ENCODE peak calls at places on chromosomes 1 and 21, in ten cellular contexts. Q is body of pancreas, S is HCT116, B is astrocyte, X is choroid plexus epithelial cell, N is endothelial cell, A is BJ, U is ovary, W is GM10248, C is fibroblast of the aortic adventitia. E is an unnamed sample.

GRCh38 chr1:226061793-226062557 is 541 bp upstream of the H3-3A start:
- DNase-seq in Q (peak; percentile 83), S (no peak), B (peak; percentile 56), X (peak; percentile 71), N (peak; percentile 84), A (no peak), U (peak; percentile 87), W (peak; percentile 62), C (peak; percentile 66), E (peak; percentile 92)

GRCh38 chr21:15190412-15190811 is 125.6 kb upstream of the NRIP1 start:
- DNase-seq in Q (no peak), S (no peak), B (no peak), X (no peak), N (no peak), A (no peak), U (no peak), W (no peak), C (no peak), E (no peak)

GRCh38 chr1:57019240-57019805 is 53.5 kb upstream of the C8B start:
- DNase-seq in Q (no peak), S (no peak), B (no peak), X (no peak), N (no peak), A (no peak), U (no peak), W (no peak), C (no peak), E (no peak)

GRCh38 chr1:37841652-37842051 is 17.7 kb downstream of the MTF1 start:
- DNase-seq in Q (no peak), S (no peak), B (no peak), X (no peak), N (no peak), A (no peak), U (no peak), W (no peak), C (no peak), E (no peak)

GRCh38 chr21:45153358-45154318 is 79.3 kb downstream of the ADARB1 start:
- DNase-seq in Q (no peak), S (no peak), B (peak; percentile 76), X (peak; percentile 59), N (no peak), A (peak; percentile 39), U (no peak), W (no peak), C (peak; percentile 41), E (no peak)

GRCh38 chr1:52186449-52186848 is 44.6 kb downstream of the ZFYVE9 start:
- DNase-seq in Q (no peak), S (no peak), B (peak; percentile 81), X (peak; percentile 70), N (no peak), A (no peak), U (no peak), W (no peak), C (peak; percentile 77), E (no peak)

GRCh38 chr1:3113741-3114056 is 44.7 kb downstream of the PRDM16 start:
- DNase-seq in Q (no peak), S (no peak), B (no peak), X (no peak), N (no peak), A (no peak), U (peak; percentile 39), W (no peak), C (no peak), E (no peak)

GRCh38 chr1:27044613-27045091 is 32.0 kb upstream of the TENT5B start:
- DNase-seq in Q (peak; percentile 92), S (peak; percentile 64), B (peak; percentile 35), X (peak; percentile 82), N (peak; percentile 98), A (no peak), U (peak; percentile 81), W (peak; percentile 87), C (peak; percentile 82), E (peak; percentile 84)

GRCh38 chr1:234980657-234981396 is 147.8 kb downstream of the TOMM20 start:
- DNase-seq in Q (peak; percentile 65), S (peak; percentile 79), B (peak; percentile 98), X (peak; percentile 99), N (no peak), A (peak; percentile 76), U (peak; percentile 80), W (peak; percentile 71), C (peak; percentile 97), E (peak; percentile 78)

GRCh38 chr1:8422439-8423133 is 104.7 kb downstream of the SLC45A1 start:
- DNase-seq in Q (no peak), S (no peak), B (peak; percentile 36), X (peak; percentile 46), N (peak; percentile 21), A (no peak), U (peak; percentile 42), W (no peak), C (peak; percentile 65), E (no peak)

GRCh38 chr1:15685820-15686219 is 1.7 kb downstream of the PLEKHM2 start:
- DNase-seq in Q (no peak), S (no peak), B (no peak), X (no peak), N (no peak), A (no peak), U (no peak), W (no peak), C (no peak), E (no peak)

GRCh38 chr1:15684042-15684461 is at the start of gene PLEKHM2:
- DNase-seq in Q (peak; percentile 47), S (no peak), B (no peak), X (peak; percentile 45), N (peak; percentile 54), A (no peak), U (no peak), W (peak; percentile 86), C (peak; percentile 23), E (peak; percentile 30)

GRCh38 chr1:15682886-15683410 is 1.2 kb upstream of the PLEKHM2 start:
- DNase-seq in Q (no peak), S (no peak), B (no peak), X (no peak), N (no peak), A (no peak), U (no peak), W (no peak), C (no peak), E (no peak)

GRCh38 chr1:15683411-15684039 is 595 bp upstream of the PLEKHM2 start:
- DNase-seq in Q (no peak), S (no peak), B (no peak), X (no peak), N (no peak), A (no peak), U (no peak), W (no peak), C (no peak), E (no peak)

GRCh38 chr1:15684468-15685283 is 556 bp downstream of the PLEKHM2 start:
- DNase-seq in Q (peak; percentile 36), S (no peak), B (no peak), X (no peak), N (peak; percentile 56), A (no peak), U (peak; percentile 33), W (peak; percentile 55), C (peak; percentile 32), E (peak; percentile 29)
- TF ChIP-seq CTCF in Q (peak; percentile 13), S (no peak), B (no peak), X (no peak), N (no peak), A (peak; percentile 27), U (no peak), W (no peak), C (peak; percentile 47), E (no peak)

GRCh38 chr21:43688906-43689305 is 29.5 kb downstream of the RRP1B start:
- DNase-seq in Q (no peak), S (no peak), B (no peak), X (no peak), N (no peak), A (no peak), U (no peak), W (no peak), C (no peak), E (no peak)

GRCh38 chr21:43689556-43690337 is 29.2 kb upstream of the PDXK start:
- DNase-seq in Q (no peak), S (no peak), B (no peak), X (no peak), N (no peak), A (no peak), U (no peak), W (no peak), C (no peak), E (no peak)

GRCh38 chr21:43691801-43692200 is 27.1 kb upstream of the PDXK start:
- DNase-seq in Q (no peak), S (no peak), B (no peak), X (no peak), N (no peak), A (no peak), U (no peak), W (no peak), C (no peak), E (no peak)

GRCh38 chr21:43691086-43691795 is 27.7 kb upstream of the PDXK start:
- DNase-seq in Q (no peak), S (no peak), B (no peak), X (no peak), N (no peak), A (no peak), U (no peak), W (no peak), C (no peak), E (no peak)

GRCh38 chr21:43690346-43690745 is 28.6 kb upstream of the PDXK start:
- DNase-seq in Q (no peak), S (no peak), B (no peak), X (no peak), N (no peak), A (no peak), U (no peak), W (no peak), C (no peak), E (no peak)
- TF ChIP-seq CTCF in Q (no peak), S (no peak), B (no peak), X (no peak), N (no peak), A (no peak), U (no peak), W (no peak), C (no peak), E (no peak)

DNA sequence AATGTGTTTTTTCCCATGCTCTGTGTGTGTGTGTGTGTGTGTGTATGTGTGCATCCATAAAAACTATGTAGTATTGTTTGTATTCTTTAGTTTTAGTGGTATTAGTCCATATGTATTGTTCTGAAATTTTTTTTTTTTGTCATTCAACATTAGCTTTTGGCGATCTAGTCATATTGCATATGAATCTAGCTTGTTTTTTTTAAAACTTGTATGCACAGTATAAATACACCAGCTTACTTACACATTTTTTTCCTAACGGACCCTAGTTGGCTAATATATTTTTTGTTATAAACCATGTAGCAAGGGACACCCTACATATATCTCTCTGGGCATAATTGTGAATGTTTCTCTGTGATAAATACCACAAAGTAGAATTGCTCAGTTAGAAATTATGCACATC is 359.7 kb downstream of the SRGAP2C start:
- DNase-seq in Q (no peak), S (no peak), B (no peak), X (no peak), N (no peak), A (no peak), U (no peak), W (no peak), C (no peak), E (no peak)
- TF ChIP-seq CTCF in Q (no peak), S (no peak), B (no peak), X (no peak), N (no peak), A (no peak), U (no peak), W (no peak), C (no peak), E (no peak)

DNA sequence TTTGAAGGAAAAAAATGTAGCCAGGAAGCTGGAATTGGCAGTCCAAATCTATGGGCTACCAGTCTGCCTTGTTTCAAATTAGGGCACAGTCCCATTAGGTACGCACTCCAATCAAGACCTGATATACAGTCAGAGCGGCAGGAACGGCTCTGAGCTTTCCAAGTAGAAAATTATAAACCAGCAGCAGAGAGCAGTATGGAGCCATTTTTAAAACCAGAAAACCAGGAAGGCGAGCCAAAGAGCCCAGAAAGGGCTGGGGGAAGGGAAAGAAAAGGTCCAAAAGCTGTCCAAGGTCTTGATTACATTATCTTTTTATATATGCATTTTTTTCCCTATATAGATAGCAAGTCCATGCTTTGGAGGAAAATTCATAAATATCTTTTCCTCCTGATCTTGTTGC is 719.0 kb downstream of the RWDD3 start:
- DNase-seq in Q (no peak), S (peak; percentile 6), B (peak; percentile 7), X (peak; percentile 22), N (peak; percentile 9), A (no peak), U (no peak), W (no peak), C (peak; percentile 11), E (peak; percentile 46)
- TF ChIP-seq CTCF in Q (peak; percentile 30), S (no peak), B (no peak), X (peak; percentile 26), N (no peak), A (no peak), U (no peak), W (no peak), C (peak; percentile 3), E (no peak)

E was measured in Calu3.